ENCODE peak calls at places on chromosome 12, in four cellular contexts. One of them, this sample, is unnamed.

GRCh38 chr12:84842406-84843013 is 70.1 kb downstream of the SLC6A15 start:
- DNase-seq in hepatocyte: peak
- DNase-seq in HCT116: peak
- DNase-seq in K562: peak
- DNase-seq in this sample: peak

GRCh38 chr12:87778065-87778464 is 251.1 kb downstream of the C12orf50 start:
- DNase-seq in hepatocyte: no peak
- DNase-seq in HCT116: no peak
- DNase-seq in K562: no peak
- DNase-seq in this sample: no peak

GRCh38 chr12:110311903-110312302 is 30.9 kb downstream of the ATP2A2 start:
- DNase-seq in K562: no peak
- DNase-seq in HCT116: no peak
- DNase-seq in hepatocyte: no peak
- DNase-seq in this sample: no peak

GRCh38 chr12:46585854-46586621 is 213.5 kb upstream of the SLC38A2 start:
- DNase-seq in hepatocyte: peak
- DNase-seq in HCT116: peak
- DNase-seq in K562: peak
- DNase-seq in this sample: peak

GRCh38 chr12:15323530-15323929 is 1.2 kb downstream of the PTPRO start:
- DNase-seq in K562: no peak
- DNase-seq in hepatocyte: no peak
- DNase-seq in HCT116: no peak
- DNase-seq in this sample: no peak

GRCh38 chr12:114918535-114919233 is 234.7 kb upstream of the TBX3 start:
- DNase-seq in HCT116: no peak
- DNase-seq in K562: no peak
- DNase-seq in hepatocyte: peak
- DNase-seq in this sample: no peak

GRCh38 chr12:944201-944600 is 5.3 kb downstream of the RAD52 start:
- DNase-seq in K562: no peak
- DNase-seq in HCT116: no peak
- DNase-seq in hepatocyte: no peak
- DNase-seq in this sample: no peak

GRCh38 chr12:57430117-57430930 is 519 bp downstream of the R3HDM2 start:
- DNase-seq in HCT116: no peak
- DNase-seq in hepatocyte: no peak
- DNase-seq in K562: no peak
- DNase-seq in this sample: peak

GRCh38 chr12:75943730-75944096 is 87.9 kb downstream of the PHLDA1 start:
- DNase-seq in hepatocyte: no peak
- DNase-seq in HCT116: no peak
- DNase-seq in K562: no peak
- DNase-seq in this sample: no peak

GRCh38 chr12:109534456-109534855 is 38.8 kb downstream of the MMAB start:
- DNase-seq in hepatocyte: no peak
- DNase-seq in HCT116: no peak
- DNase-seq in K562: no peak
- DNase-seq in this sample: no peak

GRCh38 chr12:47274725-47275124 is 195.0 kb upstream of the AMIGO2 start:
- DNase-seq in HCT116: no peak
- DNase-seq in K562: no peak
- DNase-seq in hepatocyte: no peak
- DNase-seq in this sample: no peak

GRCh38 chr12:78885466-78885865 is 20.9 kb downstream of the SYT1 start:
- DNase-seq in K562: no peak
- DNase-seq in HCT116: no peak
- DNase-seq in hepatocyte: no peak
- DNase-seq in this sample: no peak

GRCh38 chr12:66984962-66985361 is 284.2 kb upstream of the CAND1 start:
- DNase-seq in K562: no peak
- DNase-seq in HCT116: no peak
- DNase-seq in hepatocyte: no peak
- DNase-seq in this sample: no peak

GRCh38 chr12:29317556-29318363 is 63.2 kb downstream of the ERGIC2 start:
- DNase-seq in hepatocyte: peak
- DNase-seq in K562: peak
- DNase-seq in HCT116: peak
- DNase-seq in this sample: peak

GRCh38 chr12:26010293-26010821 is 51.9 kb downstream of the RASSF8 start:
- DNase-seq in HCT116: no peak
- DNase-seq in K562: no peak
- DNase-seq in hepatocyte: no peak
- DNase-seq in this sample: peak

GRCh38 chr12:1474567-1475153 is 119.7 kb downstream of the FBXL14 start:
- DNase-seq in K562: no peak
- DNase-seq in hepatocyte: peak
- DNase-seq in HCT116: peak
- DNase-seq in this sample: peak

GRCh38 chr12:80553316-80553715 is 109.3 kb downstream of the PTPRQ start:
- DNase-seq in K562: no peak
- DNase-seq in hepatocyte: peak
- DNase-seq in HCT116: peak
- DNase-seq in this sample: peak

GRCh38 chr12:122659579-122659978 is 43.6 kb downstream of the HCAR2 start:
- DNase-seq in K562: no peak
- DNase-seq in HCT116: no peak
- DNase-seq in hepatocyte: no peak
- DNase-seq in this sample: no peak

GRCh38 chr12:3770891-3771290 is 18.0 kb upstream of the CRACR2A start:
- DNase-seq in K562: no peak
- DNase-seq in hepatocyte: no peak
- DNase-seq in HCT116: no peak
- DNase-seq in this sample: no peak

GRCh38 chr12:131910302-131911110 is 16.1 kb downstream of the ULK1 start:
- DNase-seq in hepatocyte: no peak
- DNase-seq in HCT116: no peak
- DNase-seq in K562: no peak
- DNase-seq in this sample: peak

GRCh38 chr12:53530056-53530455 is 22.8 kb upstream of the NPFF start:
- DNase-seq in HCT116: no peak
- DNase-seq in K562: no peak
- DNase-seq in hepatocyte: no peak
- DNase-seq in this sample: no peak

GRCh38 chr12:16553457-16553856 is 52.5 kb downstream of the LMO3 start:
- DNase-seq in K562: no peak
- DNase-seq in hepatocyte: no peak
- DNase-seq in HCT116: no peak
- DNase-seq in this sample: no peak

GRCh38 chr12:102548543-102548942 is 68.2 kb upstream of the IGF1 start:
- DNase-seq in hepatocyte: no peak
- DNase-seq in K562: no peak
- DNase-seq in HCT116: no peak
- DNase-seq in this sample: no peak

GRCh38 chr12:114784526-114784925 is 100.6 kb upstream of the TBX3 start:
- DNase-seq in hepatocyte: no peak
- DNase-seq in K562: no peak
- DNase-seq in HCT116: no peak
- DNase-seq in this sample: no peak

GRCh38 chr12:116520801-116521471 is 38.2 kb upstream of the MAP1LC3B2 start:
- DNase-seq in HCT116: no peak
- DNase-seq in K562: no peak
- DNase-seq in hepatocyte: no peak
- DNase-seq in this sample: peak

GRCh38 chr12:76422878-76423438 is 74.7 kb upstream of the BBS10 start:
- DNase-seq in K562: peak
- DNase-seq in hepatocyte: peak
- DNase-seq in HCT116: no peak
- DNase-seq in this sample: peak

GRCh38 chr12:111636209-111636928 is 37.3 kb upstream of the ATXN2 start:
- DNase-seq in K562: peak
- DNase-seq in hepatocyte: peak
- DNase-seq in HCT116: no peak
- DNase-seq in this sample: peak

GRCh38 chr12:121937654-121938053 is 19.3 kb downstream of the CFAP251 start:
- DNase-seq in hepatocyte: no peak
- DNase-seq in HCT116: no peak
- DNase-seq in K562: no peak
- DNase-seq in this sample: no peak

GRCh38 chr12:95083938-95084337 is 10.5 kb upstream of the NR2C1 start:
- DNase-seq in HCT116: no peak
- DNase-seq in hepatocyte: peak
- DNase-seq in K562: no peak
- DNase-seq in this sample: no peak

GRCh38 chr12:52740591-52740990 is 36.6 kb downstream of the KRT76 start:
- DNase-seq in K562: no peak
- DNase-seq in hepatocyte: no peak
- DNase-seq in HCT116: no peak
- DNase-seq in this sample: peak

GRCh38 chr12:9740109-9740750 is 7.3 kb upstream of the CLECL1 start:
- DNase-seq in hepatocyte: no peak
- DNase-seq in HCT116: no peak
- DNase-seq in K562: peak
- DNase-seq in this sample: no peak

GRCh38 chr12:109347579-109347978 is at the start of gene MYO1H:
- DNase-seq in hepatocyte: peak
- DNase-seq in K562: peak
- DNase-seq in HCT116: no peak
- DNase-seq in this sample: no peak

GRCh38 chr12:14741942-14742341 is 45.5 kb upstream of the GUCY2C start:
- DNase-seq in hepatocyte: no peak
- DNase-seq in HCT116: no peak
- DNase-seq in K562: no peak
- DNase-seq in this sample: no peak

DNA sequence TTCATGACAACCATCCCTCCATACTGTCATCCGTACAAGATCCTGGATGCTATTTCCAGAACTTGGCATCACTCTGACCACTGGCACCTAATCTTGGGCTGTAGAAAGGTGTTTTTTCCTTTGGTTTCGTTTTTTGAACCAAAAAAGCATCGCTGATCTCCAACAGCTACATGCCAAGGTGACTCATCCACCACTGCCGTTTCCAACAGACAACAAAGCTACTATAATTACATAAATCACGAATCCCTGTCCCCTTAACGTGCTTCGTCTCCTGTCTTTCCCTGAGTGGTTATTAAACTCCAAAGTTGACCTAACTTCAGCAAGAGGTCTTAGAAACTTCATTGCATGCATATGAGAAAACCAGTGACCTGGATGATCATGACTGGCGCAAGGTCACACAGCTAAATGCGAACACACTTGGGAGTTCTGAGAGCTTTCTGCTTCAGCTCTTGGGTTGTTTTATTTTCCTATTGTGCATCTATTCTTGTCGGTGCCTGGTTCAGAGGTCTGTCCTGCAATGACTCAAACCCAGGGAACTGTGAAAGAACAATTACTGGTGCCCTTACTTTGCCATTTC is 99.9 kb downstream of the PPM1H start:
- DNase-seq in hepatocyte: no peak
- DNase-seq in HCT116: peak
- DNase-seq in K562: no peak
- DNase-seq in this sample: no peak
- H3K4me3 ChIP-seq in hepatocyte: no peak
- H3K4me3 ChIP-seq in HCT116: peak
- H3K4me3 ChIP-seq in K562: no peak
- H3K4me3 ChIP-seq in this sample: no peak

GRCh38 chr12:107319536-107320030 is 226.2 kb upstream of the CRY1 start:
- DNase-seq in hepatocyte: peak
- DNase-seq in K562: no peak
- DNase-seq in HCT116: no peak
- DNase-seq in this sample: peak
- TF ChIP-seq EZH2 in hepatocyte: no peak
- TF ChIP-seq EZH2 in K562: no peak
- TF ChIP-seq EZH2 in HCT116: no peak
- TF ChIP-seq EZH2 in this sample: no peak

DNA sequence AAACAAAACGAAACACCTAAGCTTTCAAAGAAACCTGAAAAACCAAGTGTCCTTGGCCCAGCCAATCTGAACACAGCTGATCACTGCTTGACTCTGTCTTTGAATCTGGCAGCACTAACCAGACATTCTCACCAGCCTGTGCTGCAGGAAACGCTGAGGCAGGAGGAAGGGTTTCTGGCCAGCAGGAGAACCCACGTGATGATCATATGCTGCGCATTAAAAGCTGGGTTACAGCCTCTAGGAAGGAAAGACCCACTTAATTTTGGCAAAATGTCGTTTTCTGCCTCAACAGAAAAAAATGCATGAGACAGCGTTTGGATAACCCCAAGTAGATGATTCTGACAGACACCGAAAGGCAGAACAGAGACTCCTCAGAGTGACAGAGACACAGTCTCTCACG is 9.8 kb downstream of the APPL2 start:
- DNase-seq in hepatocyte: no peak
- DNase-seq in HCT116: no peak
- DNase-seq in K562: peak
- DNase-seq in this sample: peak
- H3K4me3 ChIP-seq in hepatocyte: no peak
- H3K4me3 ChIP-seq in HCT116: no peak
- H3K4me3 ChIP-seq in K562: no peak
- H3K4me3 ChIP-seq in this sample: no peak

DNA sequence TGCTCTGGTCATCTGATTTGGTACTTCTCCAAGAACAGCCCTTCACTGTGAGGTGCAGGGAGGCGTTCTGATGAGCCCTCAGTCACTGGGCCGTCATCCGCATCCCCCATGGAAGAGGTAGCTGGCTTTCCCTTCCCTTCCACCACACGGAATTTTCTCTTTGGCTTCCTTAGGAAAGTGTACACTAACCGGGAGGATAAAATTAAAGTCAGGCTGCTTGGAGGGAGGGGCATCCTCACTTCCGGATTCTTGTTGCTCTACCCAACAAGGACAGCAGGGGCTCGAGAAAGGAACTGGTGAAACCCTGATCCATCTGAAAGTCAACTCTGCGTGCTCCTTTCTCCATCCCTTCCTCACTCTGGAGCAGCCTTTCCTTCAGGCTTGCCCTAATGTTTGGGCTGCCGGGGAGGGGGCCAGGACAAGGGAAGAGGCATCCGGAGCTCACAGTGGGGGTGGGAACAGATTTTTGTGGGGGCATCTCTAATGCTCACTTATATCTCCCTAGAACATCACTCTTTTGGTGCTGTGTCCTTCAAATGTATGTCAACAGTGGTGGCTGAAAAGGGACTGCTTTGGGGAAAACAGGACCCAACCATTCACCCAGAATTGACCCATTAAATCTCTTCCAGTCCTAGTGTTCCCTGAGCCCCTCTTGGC is 101.4 kb upstream of the FKBP4 start:
- DNase-seq in K562: no peak
- DNase-seq in HCT116: peak
- DNase-seq in hepatocyte: no peak
- DNase-seq in this sample: no peak
- TF ChIP-seq EZH2 in K562: no peak
- TF ChIP-seq EZH2 in HCT116: no peak
- TF ChIP-seq EZH2 in hepatocyte: no peak
- TF ChIP-seq EZH2 in this sample: no peak

DNA sequence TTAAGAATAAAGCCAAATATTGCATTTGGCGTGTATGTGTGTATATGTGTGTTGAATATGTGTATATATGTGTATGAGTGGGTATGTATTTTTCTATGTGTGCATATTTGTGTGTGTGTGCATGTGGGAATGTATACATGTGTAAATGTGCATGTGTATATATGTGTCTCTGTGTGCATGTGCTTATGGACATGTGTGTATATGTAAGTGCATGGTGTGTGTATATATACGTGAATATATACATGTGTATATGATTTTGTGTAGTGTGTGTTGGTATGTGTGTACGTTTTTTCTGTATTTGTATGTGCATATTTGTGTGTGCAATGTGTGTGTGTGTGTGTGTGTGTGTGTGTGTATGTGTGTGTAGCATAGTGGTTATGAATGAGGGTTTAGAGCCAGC is 1021.0 kb downstream of the AACS start:
- DNase-seq in HCT116: no peak
- DNase-seq in hepatocyte: no peak
- DNase-seq in K562: no peak
- DNase-seq in this sample: no peak
- H3K4me3 ChIP-seq in HCT116: no peak
- H3K4me3 ChIP-seq in hepatocyte: no peak
- H3K4me3 ChIP-seq in K562: no peak
- H3K4me3 ChIP-seq in this sample: no peak

This sample was measured in A673.